ENCODE peak calls at places on chromosomes 16 and 17, in nine cellular contexts. Y is HT1080; Q is sciatic nerve; H is A549; W is NCI-H524; R is naive thymus-derived CD8-positive, alpha-beta T cell; Z is psoas muscle; F is activated T-cell treated with anti-CD3 and anti-CD28 coated beads for 24 hours; T is brain microvascular endothelial cell. M is an unnamed sample.

GRCh38 chr17:73131993-73132595 is 32.7 kb upstream of the SSTR2 start:
- DNase-seq in H (no peak), Q (no peak), Y (no peak), T (no peak), Z (no peak), W (peak; percentile 80), F (no peak), R (no peak), M (no peak)

GRCh38 chr17:44518032-44518431 is 14.8 kb upstream of the GPATCH8 start:
- DNase-seq in H (no peak), W (no peak), R (no peak), Q (no peak), Z (no peak), F (no peak), Y (peak; percentile 77), T (no peak), M (no peak)

GRCh38 chr17:17075037-17075755 is 32.9 kb downstream of the MPRIP start:
- DNase-seq in Q (peak; percentile 78), W (no peak), Z (peak; percentile 81), H (no peak), T (peak; percentile 76), F (no peak), R (no peak), Y (no peak), M (peak; percentile 91)

GRCh38 chr16:89201467-89202377 is 1.4 kb upstream of the SLC22A31 start:
- DNase-seq in Q (peak; percentile 85), T (peak; percentile 41), F (peak; percentile 72), H (peak; percentile 87), Y (no peak), Z (peak; percentile 90), W (peak; percentile 78), R (peak; percentile 77), M (peak; percentile 75)

GRCh38 chr17:47213540-47213939 is 4.4 kb downstream of the MYL4 start:
- DNase-seq in Q (no peak), R (no peak), Z (no peak), H (no peak), T (no peak), Y (no peak), W (no peak), F (no peak), M (no peak)

GRCh38 chr16:55532227-55532626 is 23.4 kb downstream of the LPCAT2 start:
- DNase-seq in F (no peak), H (no peak), Z (no peak), T (no peak), Y (no peak), R (no peak), W (no peak), Q (no peak), M (no peak)

GRCh38 chr16:87851601-87852000 is 17.7 kb downstream of the SLC7A5 start:
- DNase-seq in H (no peak), Y (no peak), W (no peak), F (no peak), R (no peak), T (no peak), Q (no peak), Z (peak; percentile 58), M (no peak)

GRCh38 chr17:41982026-41982989 is 15.7 kb downstream of the CNP start:
- DNase-seq in F (no peak), H (no peak), Y (no peak), R (no peak), Q (peak; percentile 34), T (no peak), Z (no peak), W (no peak), M (no peak)

GRCh38 chr17:81866440-81867122 is 4.6 kb downstream of the ARHGDIA start:
- DNase-seq in T (peak; percentile 4), F (no peak), Q (no peak), Y (no peak), Z (no peak), R (no peak), W (peak; percentile 54), H (no peak), M (no peak)

GRCh38 chr16:78877114-78877513 is 723.4 kb downstream of the MAF start:
- DNase-seq in Q (no peak), Y (no peak), W (no peak), H (no peak), T (no peak), Z (no peak), F (no peak), R (no peak), M (no peak)

GRCh38 chr17:41428591-41429326 is 4.4 kb upstream of the KRT37 start:
- DNase-seq in Q (no peak), H (no peak), T (no peak), F (no peak), R (no peak), Z (no peak), W (no peak), Y (peak; percentile 65), M (no peak)

GRCh38 chr17:61400058-61400785 is 579 bp downstream of the TBX2 start:
- DNase-seq in Q (peak; percentile 64), R (no peak), H (peak; percentile 71), W (peak; percentile 43), T (no peak), F (no peak), Y (no peak), Z (no peak), M (peak; percentile 60)

GRCh38 chr16:55482056-55482455 is 3.1 kb downstream of the MMP2 start:
- DNase-seq in F (no peak), Y (no peak), Z (no peak), R (no peak), T (no peak), W (no peak), Q (no peak), H (no peak), M (no peak)

GRCh38 chr16:27239906-27240655 is 28.5 kb downstream of the NSMCE1 start:
- DNase-seq in R (no peak), Z (no peak), W (no peak), Q (peak; percentile 33), T (no peak), Y (no peak), F (no peak), H (no peak), M (peak; percentile 46)

GRCh38 chr17:78993241-78993956 is 13.7 kb upstream of the LGALS3BP start:
- DNase-seq in Z (no peak), H (peak; percentile 69), Q (peak; percentile 86), R (peak; percentile 49), F (peak; percentile 38), Y (no peak), T (peak; percentile 32), W (peak; percentile 69), M (peak; percentile 67)